ENCODE peak calls at places on chromosomes 1 and 21, in eight cellular contexts. B is pancreas; H is fibroblast of mammary gland; G is brain microvascular endothelial cell; J is fibroblast of the aortic adventitia; L is CD8-positive, alpha-beta T cell; Z is coronary artery; D is foreskin fibroblast. N is an unnamed sample.

GRCh38 chr1:241706967-241707366 is 54.9 kb downstream of the WDR64 start:
- DNase-seq in B (no peak), H (peak), G (no peak), J (peak), L (peak), Z (no peak), D (peak), N (no peak)

GRCh38 chr1:182784556-182785171 is 4.9 kb upstream of the NPL start:
- DNase-seq in B (peak), H (peak), G (peak), J (peak), L (no peak), Z (no peak), D (peak), N (no peak)

GRCh38 chr21:39197448-39197847 is 14.2 kb upstream of the PSMG1 start:
- DNase-seq in B (no peak), H (no peak), G (no peak), J (no peak), L (no peak), Z (no peak), D (no peak), N (no peak)

GRCh38 chr1:206706298-206706791 is 21.6 kb downstream of the MAPKAPK2 start:
- DNase-seq in B (peak), H (peak), G (peak), J (peak), L (no peak), Z (peak), D (peak), N (no peak)

GRCh38 chr1:115706774-115707425 is 61.6 kb downstream of the CASQ2 start:
- DNase-seq in B (no peak), H (peak), G (peak), J (peak), L (no peak), Z (no peak), D (peak), N (no peak)

GRCh38 chr1:83787246-83787998 is 211.5 kb downstream of the TTLL7 start:
- DNase-seq in B (no peak), H (no peak), G (no peak), J (no peak), L (no peak), Z (no peak), D (no peak), N (no peak)

GRCh38 chr1:61067446-61067845 is 14.9 kb upstream of the NFIA start:
- DNase-seq in B (no peak), H (no peak), G (no peak), J (no peak), L (no peak), Z (no peak), D (no peak), N (no peak)

GRCh38 chr1:156337052-156337887 is 822 bp downstream of the CCT3 start:
- DNase-seq in B (peak), H (peak), G (no peak), J (peak), L (no peak), Z (no peak), D (no peak), N (no peak)

GRCh38 chr1:40058453-40059291 is 18.1 kb downstream of the CAP1 start:
- DNase-seq in B (no peak), H (no peak), G (no peak), J (no peak), L (no peak), Z (no peak), D (no peak), N (no peak)

GRCh38 chr1:40060351-40060750 is 19.8 kb downstream of the CAP1 start:
- DNase-seq in B (no peak), H (no peak), G (no peak), J (no peak), L (no peak), Z (no peak), D (no peak), N (no peak)

GRCh38 chr1:40058097-40058452 is 17.5 kb downstream of the CAP1 start:
- DNase-seq in B (no peak), H (no peak), G (no peak), J (no peak), L (no peak), Z (no peak), D (no peak), N (no peak)

GRCh38 chr1:40059960-40060337 is 19.4 kb downstream of the CAP1 start:
- DNase-seq in B (no peak), H (no peak), G (no peak), J (no peak), L (no peak), Z (no peak), D (no peak), N (no peak)

DNA sequence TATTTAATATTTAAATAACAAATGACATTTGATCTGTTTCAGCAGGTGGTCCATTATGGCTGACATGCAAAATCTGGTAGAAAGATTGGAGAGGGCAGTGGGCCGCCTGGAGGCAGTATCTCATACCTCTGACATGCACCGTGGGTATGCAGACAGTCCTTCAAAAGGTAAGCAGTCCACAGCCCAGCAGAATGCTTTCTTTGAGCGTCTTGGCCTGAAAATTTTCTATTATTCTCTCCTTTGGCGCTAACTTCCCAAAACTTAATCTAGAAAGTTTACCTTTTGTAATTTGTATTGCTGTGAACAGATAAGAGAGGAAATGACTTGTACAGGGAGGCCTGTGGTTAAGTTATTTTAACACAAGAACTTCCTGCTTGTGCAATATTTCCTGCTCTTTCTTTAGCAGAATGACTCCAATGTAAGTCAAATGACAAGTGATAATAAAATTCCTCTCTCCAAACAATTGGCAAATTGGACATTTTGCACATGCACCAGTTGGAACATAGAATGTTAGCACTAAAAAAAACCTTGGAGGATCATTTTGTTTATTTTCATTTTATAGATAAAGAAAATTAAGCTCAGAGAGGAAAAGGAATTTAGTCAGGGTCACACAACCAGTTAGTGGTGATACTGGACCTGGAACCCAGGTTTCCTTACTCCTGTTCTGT is 18.9 kb downstream of the CAP1 start:
- DNase-seq in B (no peak), H (peak), G (no peak), J (peak), L (no peak), Z (no peak), D (peak), N (no peak)
- TF ChIP-seq CTCF in B (no peak), H (no peak), G (peak), J (peak), L (no peak), Z (no peak), D (no peak), N (no peak)

GRCh38 chr21:29208666-29209059 is 78.2 kb downstream of the MAP3K7CL start:
- DNase-seq in B (no peak), H (peak), G (peak), J (peak), L (no peak), Z (no peak), D (peak), N (no peak)
- H3K4me3 ChIP-seq in B (no peak), H (no peak), G (no peak), J (no peak), L (no peak), Z (no peak), D (no peak), N (no peak)

GRCh38 chr21:29671728-29672127 is 268.1 kb downstream of the GRIK1 start:
- DNase-seq in B (no peak), H (no peak), G (no peak), J (no peak), L (no peak), Z (no peak), D (no peak), N (no peak)
- TF ChIP-seq CTCF in B (no peak), H (no peak), G (peak), J (no peak), L (no peak), Z (no peak), D (no peak), N (no peak)

GRCh38 chr1:228446849-228447248 is 30.2 kb upstream of the TRIM17 start:
- DNase-seq in B (no peak), H (no peak), G (no peak), J (no peak), L (no peak), Z (no peak), D (no peak), N (no peak)
- H3K4me3 ChIP-seq in B (no peak), H (no peak), G (no peak), J (no peak), L (no peak), Z (no peak), D (no peak), N (no peak)

DNA sequence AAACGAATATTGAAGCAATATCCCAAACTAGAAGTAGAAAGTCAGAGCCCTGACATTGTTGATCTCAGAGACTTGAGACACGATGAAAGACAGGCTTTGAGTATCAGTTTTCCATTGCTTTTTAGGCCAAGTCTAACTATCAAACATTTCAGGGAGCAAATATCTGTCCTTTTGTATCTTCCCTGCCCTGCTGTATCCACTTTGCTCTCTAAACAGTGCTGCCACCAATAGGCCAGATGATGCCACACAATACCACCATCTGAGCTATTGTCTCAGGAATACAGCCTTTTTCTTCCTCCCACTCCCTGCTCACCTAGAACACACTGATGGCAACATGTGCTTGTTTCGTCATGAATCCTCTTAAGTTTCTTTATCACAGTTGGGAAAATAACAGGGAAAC is 62.6 kb upstream of the SPAG17 start:
- DNase-seq in B (no peak), H (peak), G (peak), J (peak), L (no peak), Z (no peak), D (peak), N (no peak)
- TF ChIP-seq CTCF in B (no peak), H (peak), G (peak), J (peak), L (no peak), Z (no peak), D (peak), N (no peak)

DNA sequence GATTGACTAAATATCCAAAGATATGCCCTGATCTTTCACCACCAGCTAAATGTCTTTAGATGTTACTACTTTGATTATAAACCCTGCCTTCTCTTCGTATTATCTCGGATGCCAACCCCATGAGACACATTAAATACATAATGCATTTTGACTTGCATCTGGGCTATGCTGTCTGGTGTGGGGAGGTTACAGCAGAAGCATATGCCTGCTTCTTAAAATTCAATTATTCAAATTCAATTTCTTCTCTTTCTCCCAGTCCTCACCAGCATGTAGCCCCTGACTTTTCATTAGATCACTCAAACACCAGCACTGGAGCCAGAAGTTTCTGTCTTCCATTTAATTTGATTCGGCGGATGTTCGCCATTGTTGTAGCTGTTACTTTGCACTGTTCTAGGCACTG is 360.7 kb upstream of the CAMK1G start:
- DNase-seq in B (no peak), H (no peak), G (no peak), J (no peak), L (no peak), Z (no peak), D (no peak), N (no peak)
- H3K4me3 ChIP-seq in B (no peak), H (no peak), G (no peak), J (no peak), L (no peak), Z (no peak), D (no peak), N (no peak)

GRCh38 chr1:118716775-118717174 is 271.4 kb downstream of the TBX15 start:
- DNase-seq in B (no peak), H (peak), G (no peak), J (peak), L (no peak), Z (no peak), D (no peak), N (no peak)
- TF ChIP-seq CTCF in B (no peak), H (peak), G (no peak), J (no peak), L (no peak), Z (no peak), D (peak), N (no peak)

DNA sequence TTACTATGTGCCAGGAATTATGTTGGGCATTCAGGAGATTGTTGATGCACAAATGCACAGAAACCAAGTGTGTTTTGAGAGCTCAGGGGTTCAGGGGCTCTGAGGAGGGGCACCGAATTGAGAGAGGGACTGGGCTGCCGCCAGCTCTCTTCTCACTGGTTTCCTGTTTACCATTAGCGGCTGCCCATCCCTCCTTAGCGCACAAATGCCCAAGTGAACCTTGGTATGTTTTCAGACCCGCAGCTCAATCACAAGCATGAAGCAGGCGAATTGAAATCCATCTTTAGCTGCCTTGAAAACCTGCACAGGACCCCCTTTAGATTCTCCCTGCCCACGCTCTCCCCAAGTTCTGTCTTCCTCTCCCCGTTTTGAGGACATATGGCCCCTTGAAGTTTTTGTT is 61.2 kb upstream of the ACOT11 start:
- DNase-seq in B (no peak), H (no peak), G (no peak), J (no peak), L (no peak), Z (no peak), D (no peak), N (no peak)
- H3K4me3 ChIP-seq in B (no peak), H (no peak), G (no peak), J (no peak), L (peak), Z (no peak), D (no peak), N (no peak)

N was measured in lower lobe of right lung.